ENCODE peak calls at places on chromosomes 2 and 18, in seven cellular contexts. J is endothelial cell of umbilical vein, I is OCI-M1, R is T1000, M is GM03348, K is astrocyte, Q is cerebellar cortex. H is an unnamed sample.

GRCh38 chr2:200852605-200853004 is 11.9 kb downstream of the CLK1 start:
- DNase-seq in M (no peak), J (no peak), K (no peak), R (no peak), Q (no peak), I (no peak), H (no peak)

GRCh38 chr18:45339819-45340550 is 275.3 kb upstream of the SLC14A2 start:
- DNase-seq in Q (no peak), I (no peak), M (no peak), J (no peak), K (no peak), R (no peak), H (no peak)

GRCh38 chr2:2694751-2695150 is 363.7 kb upstream of the MYT1L start:
- DNase-seq in K (no peak), J (no peak), I (no peak), M (no peak), R (no peak), Q (no peak), H (no peak)

GRCh38 chr2:229675569-229675968 is 38.8 kb downstream of the DNER start:
- DNase-seq in R (peak), I (no peak), Q (peak), M (no peak), K (no peak), J (no peak), H (no peak)

GRCh38 chr2:118865106-118865505 is 17.7 kb upstream of the EN1 start:
- DNase-seq in I (peak), J (peak), R (no peak), K (no peak), Q (peak), M (peak), H (peak)

GRCh38 chr2:55848096-55848495 is 75.5 kb downstream of the EFEMP1 start:
- DNase-seq in R (no peak), Q (no peak), I (no peak), M (no peak), J (no peak), K (no peak), H (no peak)

GRCh38 chr2:43889416-43889815 is 50.6 kb downstream of the ABCG8 start:
- DNase-seq in I (no peak), Q (no peak), K (no peak), M (no peak), J (no peak), R (no peak), H (no peak)

GRCh38 chr2:136932700-136933099 is 167.4 kb downstream of the THSD7B start:
- DNase-seq in I (peak), Q (peak), K (no peak), J (peak), R (no peak), M (peak), H (peak)

GRCh38 chr2:8145385-8145784 is 536.5 kb upstream of the ID2 start:
- DNase-seq in R (no peak), I (no peak), K (no peak), Q (no peak), J (no peak), M (no peak), H (no peak)

H was measured in H54.